ENCODE peak calls at places on chromosomes 13 and 19, in four cellular contexts. X is heart left ventricle, V is heart right ventricle, G is HFF-Myc. R is an unnamed sample.
A peak's percentile ranks its signal among the peaks of the same experiment; 100 is the strongest.

GRCh38 chr19:13784731-13785452 is 10.4 kb upstream of the ZSWIM4 start:
- DNase-seq in X (peak; percentile 71), V (peak; percentile 72), G (no peak), R (no peak)

GRCh38 chr13:112959206-112959605 is 9.8 kb upstream of the MCF2L start:
- DNase-seq in X (peak; percentile 73), V (peak; percentile 79), G (no peak), R (no peak)

GRCh38 chr13:51959773-51960172 is 51.5 kb downstream of the ATP7B start:
- DNase-seq in X (no peak), V (no peak), G (no peak), R (no peak)

GRCh38 chr19:4814625-4815425 is 16.7 kb downstream of the TICAM1 start:
- DNase-seq in X (no peak), V (no peak), G (peak; percentile 74), R (no peak)

GRCh38 chr13:49097374-49097773 is 121.7 kb downstream of the FNDC3A start:
- DNase-seq in X (no peak), V (no peak), G (no peak), R (peak; percentile 45)

GRCh38 chr13:101942038-101942437 is 459.8 kb downstream of the FGF14 start:
- DNase-seq in X (peak; percentile 23), V (peak; percentile 33), G (no peak), R (peak; percentile 4)

GRCh38 chr19:53597023-53597422 is 34.8 kb upstream of the DPRX start:
- DNase-seq in X (no peak), V (no peak), G (no peak), R (peak; percentile 75)

GRCh38 chr19:4391701-4392543 is 8.4 kb downstream of the SH3GL1 start:
- DNase-seq in X (peak; percentile 64), V (peak; percentile 70), G (no peak), R (no peak)

GRCh38 chr19:811511-812048 is 10.2 kb downstream of the PLPPR3 start:
- DNase-seq in X (no peak), V (no peak), G (no peak), R (no peak)

GRCh38 chr13:42924290-42924803 is 67.7 kb downstream of the EPSTI1 start:
- DNase-seq in X (no peak), V (no peak), G (no peak), R (no peak)

GRCh38 chr19:32373614-32374295 is 28.3 kb downstream of the ZNF507 start:
- DNase-seq in X (peak; percentile 35), V (peak; percentile 42), G (peak; percentile 96), R (peak; percentile 89)

GRCh38 chr13:78753457-78753856 is 94.5 kb upstream of the OBI1 start:
- DNase-seq in X (no peak), V (no peak), G (no peak), R (no peak)

GRCh38 chr13:21868823-21869222 is 197.9 kb downstream of the FGF9 start:
- DNase-seq in X (no peak), V (no peak), G (no peak), R (no peak)

GRCh38 chr13:37966266-37966665 is 96.7 kb upstream of the TRPC4 start:
- DNase-seq in X (no peak), V (no peak), G (no peak), R (no peak)

GRCh38 chr19:44740351-44740824 is 8.1 kb upstream of the BCL3 start:
- DNase-seq in X (no peak), V (no peak), G (no peak), R (no peak)

GRCh38 chr13:49495783-49496762 is at the start of gene PHF11:
- DNase-seq in X (peak; percentile 82), V (peak; percentile 82), G (peak; percentile 38), R (no peak)

GRCh38 chr13:102487330-102487729 is 85.5 kb upstream of the FGF14 start:
- DNase-seq in X (no peak), V (no peak), G (no peak), R (no peak)

GRCh38 chr19:29806098-29806866 is 5.5 kb upstream of the CCNE1 start:
- DNase-seq in X (peak; percentile 75), V (peak; percentile 77), G (no peak), R (no peak)

GRCh38 chr19:44476559-44477408 is 23.5 kb downstream of the ZNF180 start:
- DNase-seq in X (no peak), V (no peak), G (no peak), R (no peak)

GRCh38 chr19:1026189-1027019 is at the start of gene CNN2:
- DNase-seq in X (peak; percentile 83), V (peak; percentile 78), G (no peak), R (no peak)

GRCh38 chr19:10699650-10700335 is 1.4 kb upstream of the QTRT1 start:
- DNase-seq in X (no peak), V (no peak), G (no peak), R (no peak)

GRCh38 chr13:28321751-28322150 is 173.2 kb downstream of the FLT1 start:
- DNase-seq in X (no peak), V (no peak), G (no peak), R (no peak)

GRCh38 chr13:49651775-49652690 is 23.7 kb downstream of the ARL11 start:
- DNase-seq in X (no peak), V (no peak), G (no peak), R (no peak)

GRCh38 chr13:34657716-34658115 is 284.4 kb upstream of the NBEA start:
- DNase-seq in X (no peak), V (no peak), G (peak; percentile 14), R (no peak)

GRCh38 chr13:28161370-28161769 is 23.0 kb downstream of the PAN3 start:
- DNase-seq in X (no peak), V (no peak), G (no peak), R (no peak)

GRCh38 chr19:15962319-15962718 is 13.5 kb downstream of the OR10H4 start:
- DNase-seq in X (no peak), V (no peak), G (no peak), R (no peak)

GRCh38 chr19:737591-738093 is 13.3 kb upstream of the MISP start:
- DNase-seq in X (no peak), V (no peak), G (no peak), R (no peak)

GRCh38 chr13:77222909-77223308 is 104.0 kb downstream of the MYCBP2 start:
- DNase-seq in X (no peak), V (no peak), G (no peak), R (no peak)

GRCh38 chr19:37519890-37520289 is 13.2 kb downstream of the ZNF793 start:
- DNase-seq in X (no peak), V (no peak), G (no peak), R (peak; percentile 53)

GRCh38 chr13:59531571-59532091 is 632.1 kb downstream of the DIAPH3 start:
- DNase-seq in X (peak; percentile 90), V (peak; percentile 92), G (peak; percentile 59), R (no peak)

GRCh38 chr13:110379905-110380341 is 72.8 kb downstream of the COL4A2 start:
- DNase-seq in X (no peak), V (no peak), G (no peak), R (no peak)

GRCh38 chr19:35011091-35011689 is 11.1 kb downstream of the GRAMD1A start:
- DNase-seq in X (no peak), V (no peak), G (no peak), R (no peak)

GRCh38 chr13:114064516-114065140 is 67.8 kb downstream of the RASA3 start:
- DNase-seq in X (no peak), V (peak; percentile 41), G (peak; percentile 15), R (no peak)